ENCODE peak calls at places on chromosomes 16 and 17, in ten cellular contexts. M is effector memory CD4-positive, alpha-beta T cell; F is left ventricle myocardium superior; P is pancreas; N is brain pericyte; R is HT-29; A is HAP-1; H is globus pallidus; B is transverse colon; C is activated CD8-positive, alpha-beta memory T cell treated with anti-CD3 and anti-CD28 coated beads for 4 hours. I is an unnamed sample.

GRCh38 chr17:2395258-2396170 is 5.3 kb downstream of the MNT start:
- DNase-seq in M (no peak), F (peak), P (peak), N (no peak), R (peak), A (no peak), H (no peak), B (no peak), C (no peak), I (peak)

GRCh38 chr17:77999413-78000173 is 41.1 kb downstream of the TNRC6C start:
- DNase-seq in M (no peak), F (no peak), P (no peak), N (no peak), R (no peak), A (no peak), H (no peak), B (no peak), C (no peak), I (peak)

GRCh38 chr16:69150146-69150865 is 17.9 kb downstream of the UTP4 start:
- DNase-seq in M (no peak), F (no peak), P (no peak), N (peak), R (peak), A (peak), H (peak), B (peak), C (no peak), I (peak)

GRCh38 chr17:75343007-75343406 is 53.8 kb upstream of the SLC25A19 start:
- DNase-seq in M (no peak), F (no peak), P (no peak), N (no peak), R (no peak), A (no peak), H (no peak), B (no peak), C (no peak), I (no peak)

GRCh38 chr16:56353054-56353921 is 72.1 kb downstream of the AMFR start:
- DNase-seq in M (no peak), F (peak), P (peak), N (no peak), R (no peak), A (peak), H (no peak), B (peak), C (no peak), I (no peak)

GRCh38 chr17:74117999-74118421 is 85.5 kb upstream of the RPL38 start:
- DNase-seq in M (no peak), F (no peak), P (no peak), N (no peak), R (no peak), A (no peak), H (no peak), B (no peak), C (no peak), I (no peak)

GRCh38 chr16:24609740-24610420 is 70.5 kb downstream of the RBBP6 start:
- DNase-seq in M (no peak), F (peak), P (peak), N (no peak), R (peak), A (peak), H (peak), B (peak), C (no peak), I (peak)

GRCh38 chr16:75860654-75861053 is 134.4 kb upstream of the CPHXL start:
- DNase-seq in M (no peak), F (no peak), P (no peak), N (no peak), R (no peak), A (peak), H (peak), B (no peak), C (no peak), I (peak)

GRCh38 chr17:31509095-31509804 is 117.8 kb downstream of the RAB11FIP4 start:
- DNase-seq in M (no peak), F (no peak), P (no peak), N (no peak), R (no peak), A (no peak), H (no peak), B (no peak), C (no peak), I (no peak)

GRCh38 chr17:37643829-37644228 is 583 bp upstream of the DDX52 start:
- DNase-seq in M (no peak), F (no peak), P (no peak), N (no peak), R (no peak), A (no peak), H (no peak), B (no peak), C (no peak), I (no peak)

GRCh38 chr16:7392206-7392605 is 59.6 kb downstream of the RBFOX1 start:
- DNase-seq in M (no peak), F (no peak), P (no peak), N (no peak), R (no peak), A (no peak), H (no peak), B (no peak), C (no peak), I (no peak)

GRCh38 chr17:28219771-28220170 is 99.2 kb upstream of the TMEM97 start:
- DNase-seq in M (no peak), F (no peak), P (no peak), N (no peak), R (no peak), A (no peak), H (no peak), B (no peak), C (no peak), I (peak)

GRCh38 chr17:57927048-57927723 is 28.0 kb downstream of the CUEDC1 start:
- DNase-seq in M (no peak), F (peak), P (no peak), N (no peak), R (no peak), A (no peak), H (peak), B (peak), C (no peak), I (peak)

GRCh38 chr17:4766199-4766598 is 5.5 kb upstream of the TM4SF5 start:
- DNase-seq in M (no peak), F (no peak), P (no peak), N (no peak), R (no peak), A (no peak), H (no peak), B (no peak), C (no peak), I (no peak)

GRCh38 chr17:48740537-48740936 is 12.0 kb upstream of the HOXB13 start:
- DNase-seq in M (no peak), F (no peak), P (no peak), N (no peak), R (no peak), A (no peak), H (no peak), B (no peak), C (no peak), I (no peak)

GRCh38 chr16:70437017-70437581 is 1.8 kb downstream of the ST3GAL2 start:
- DNase-seq in M (no peak), F (no peak), P (no peak), N (peak), R (no peak), A (peak), H (no peak), B (no peak), C (no peak), I (peak)

GRCh38 chr17:17943281-17943984 is 28.8 kb downstream of the TOM1L2 start:
- DNase-seq in M (no peak), F (no peak), P (no peak), N (no peak), R (no peak), A (peak), H (no peak), B (no peak), C (no peak), I (no peak)

GRCh38 chr16:82031116-82032084 is 3.7 kb upstream of the HSD17B2 start:
- DNase-seq in M (no peak), F (no peak), P (no peak), N (no peak), R (peak), A (peak), H (peak), B (no peak), C (no peak), I (peak)

GRCh38 chr16:46620265-46621005 is 744 bp downstream of the SHCBP1 start:
- DNase-seq in M (no peak), F (no peak), P (no peak), N (no peak), R (no peak), A (no peak), H (no peak), B (no peak), C (no peak), I (peak)

GRCh38 chr17:62823111-62823895 is 15.2 kb upstream of the MARCHF10 start:
- DNase-seq in M (no peak), F (no peak), P (no peak), N (no peak), R (no peak), A (no peak), H (no peak), B (no peak), C (no peak), I (peak)

GRCh38 chr17:30336369-30337171 is 2.7 kb upstream of the TMIGD1 start:
- DNase-seq in M (peak), F (no peak), P (no peak), N (no peak), R (peak), A (peak), H (no peak), B (peak), C (peak), I (peak)

GRCh38 chr17:61221597-61222471 is 177.8 kb upstream of the TBX2 start:
- DNase-seq in M (no peak), F (no peak), P (no peak), N (no peak), R (no peak), A (no peak), H (no peak), B (no peak), C (no peak), I (no peak)

GRCh38 chr17:82333279-82334171 is at the start of gene SECTM1:
- DNase-seq in M (no peak), F (peak), P (peak), N (no peak), R (no peak), A (no peak), H (no peak), B (peak), C (no peak), I (peak)

GRCh38 chr16:71474864-71475263 is 12.8 kb upstream of the ZNF23 start:
- DNase-seq in M (no peak), F (no peak), P (no peak), N (no peak), R (no peak), A (no peak), H (no peak), B (no peak), C (no peak), I (peak)

GRCh38 chr16:84806256-84806889 is 13.4 kb upstream of the CRISPLD2 start:
- DNase-seq in M (no peak), F (peak), P (no peak), N (peak), R (peak), A (no peak), H (peak), B (no peak), C (no peak), I (peak)

GRCh38 chr16:21950782-21951521 is 2.2 kb upstream of the UQCRC2 start:
- DNase-seq in M (no peak), F (no peak), P (no peak), N (no peak), R (peak), A (no peak), H (peak), B (no peak), C (no peak), I (peak)

GRCh38 chr17:7573324-7574080 is 5.9 kb upstream of the CD68 start:
- DNase-seq in M (peak), F (peak), P (peak), N (peak), R (peak), A (peak), H (peak), B (peak), C (peak), I (peak)

GRCh38 chr17:7294614-7295153 is at the start of gene YBX2:
- DNase-seq in M (peak), F (peak), P (peak), N (no peak), R (peak), A (peak), H (no peak), B (peak), C (no peak), I (no peak)

GRCh38 chr17:44384823-44385286 is 4.6 kb downstream of the ITGA2B start:
- DNase-seq in M (no peak), F (no peak), P (peak), N (no peak), R (no peak), A (no peak), H (no peak), B (no peak), C (no peak), I (peak)

GRCh38 chr17:81551458-81552243 is 502 bp downstream of the FAAP100 start:
- DNase-seq in M (no peak), F (peak), P (peak), N (no peak), R (peak), A (no peak), H (no peak), B (peak), C (no peak), I (peak)

GRCh38 chr16:87411375-87412271 is 19.5 kb downstream of the MAP1LC3B start:
- DNase-seq in M (no peak), F (no peak), P (no peak), N (no peak), R (no peak), A (no peak), H (no peak), B (no peak), C (no peak), I (no peak)

GRCh38 chr17:836154-836553 is 54.0 kb downstream of the MRM3 start:
- DNase-seq in M (no peak), F (no peak), P (no peak), N (no peak), R (no peak), A (no peak), H (no peak), B (no peak), C (no peak), I (peak)

GRCh38 chr17:49575524-49576120 is at the start of gene NXPH3:
- DNase-seq in M (peak), F (peak), P (peak), N (no peak), R (peak), A (peak), H (no peak), B (peak), C (no peak), I (peak)

GRCh38 chr17:19304209-19304608 is 58.3 kb downstream of the B9D1 start:
- DNase-seq in M (no peak), F (peak), P (no peak), N (no peak), R (peak), A (no peak), H (no peak), B (peak), C (no peak), I (peak)

GRCh38 chr16:88533945-88534641 is 36.1 kb upstream of the ZC3H18 start:
- DNase-seq in M (peak), F (peak), P (peak), N (no peak), R (peak), A (no peak), H (peak), B (peak), C (peak), I (peak)

GRCh38 chr17:36728030-36728991 is 126.9 kb downstream of the MRM1 start:
- DNase-seq in M (no peak), F (no peak), P (no peak), N (no peak), R (no peak), A (peak), H (no peak), B (no peak), C (no peak), I (no peak)

GRCh38 chr17:18261146-18261515 is 669 bp downstream of the MIEF2 start:
- DNase-seq in M (no peak), F (peak), P (peak), N (no peak), R (peak), A (no peak), H (no peak), B (peak), C (peak), I (peak)

GRCh38 chr16:644556-644955 is 2.9 kb downstream of the MCRIP2 start:
- DNase-seq in M (no peak), F (no peak), P (no peak), N (no peak), R (no peak), A (no peak), H (no peak), B (no peak), C (no peak), I (no peak)

I was measured in fibroblast of mammary gland.